ENCODE peak calls at places on chromosome 19, in seven cellular contexts. J, P, L, D, S, O and B are unnamed samples.

GRCh38 chr19:17125728-17126677 is 50.4 kb downstream of the MYO9B start:
- DNase-seq in D (no peak), J (no peak), P (no peak), O (peak), L (peak), S (no peak), B (no peak)

GRCh38 chr19:17938092-17938845 is 5.5 kb downstream of the CCDC124 start:
- DNase-seq in D (peak), O (peak), P (peak), L (peak), J (peak), S (peak), B (peak)

GRCh38 chr19:37654118-37654517 is 1.1 kb downstream of the ZFP30 start:
- DNase-seq in L (peak), O (peak), P (no peak), D (peak), J (no peak), S (no peak), B (no peak)

GRCh38 chr19:45670670-45671453 is 2.8 kb downstream of the GIPR start:
- DNase-seq in S (no peak), J (peak), L (peak), P (no peak), O (no peak), D (peak), B (peak)

GRCh38 chr19:11018179-11018578 is 57.3 kb downstream of the SMARCA4 start:
- DNase-seq in D (no peak), P (no peak), L (no peak), O (no peak), J (peak), S (no peak), B (no peak)

GRCh38 chr19:31085125-31085524 is 264.1 kb downstream of the TSHZ3 start:
- DNase-seq in P (no peak), S (no peak), O (no peak), L (no peak), J (no peak), D (no peak), B (no peak)

GRCh38 chr19:778910-779653 is 18.2 kb upstream of the PTBP1 start:
- DNase-seq in O (peak), D (peak), L (peak), S (no peak), P (no peak), J (peak), B (peak)

GRCh38 chr19:42206871-42207755 is 10.4 kb downstream of the DEDD2 start:
- DNase-seq in J (peak), D (peak), S (no peak), P (no peak), O (peak), L (peak), B (peak)

GRCh38 chr19:45717983-45718650 is 12.6 kb downstream of the FBXO46 start:
- DNase-seq in J (no peak), L (no peak), S (no peak), D (no peak), P (no peak), O (no peak), B (no peak)

GRCh38 chr19:35260694-35261304 is 8.0 kb upstream of the USF2 start:
- DNase-seq in O (no peak), L (no peak), P (no peak), S (no peak), D (no peak), J (no peak), B (no peak)

GRCh38 chr19:53960886-53961285 is 1.9 kb upstream of the CACNG8 start:
- DNase-seq in P (no peak), S (no peak), J (no peak), D (no peak), O (no peak), L (no peak), B (no peak)

GRCh38 chr19:49142866-49143335 is 12.3 kb downstream of the HRC start:
- DNase-seq in J (peak), D (peak), L (peak), O (peak), P (no peak), S (peak), B (peak)

GRCh38 chr19:35362261-35363000 is 4.2 kb downstream of the FFAR3 start:
- DNase-seq in O (no peak), S (no peak), D (no peak), P (no peak), L (no peak), J (no peak), B (no peak)

GRCh38 chr19:17873661-17874422 is 2.1 kb downstream of the SLC5A5 start:
- DNase-seq in D (no peak), J (no peak), P (no peak), L (no peak), S (no peak), O (no peak), B (peak)

GRCh38 chr19:46392252-46392801 is 21.0 kb downstream of the CCDC8 start:
- DNase-seq in S (no peak), L (peak), D (peak), J (no peak), O (no peak), P (no peak), B (no peak)

GRCh38 chr19:10565028-10565566 is 713 bp downstream of the KRI1 start:
- DNase-seq in D (peak), J (peak), P (no peak), L (peak), O (peak), S (peak), B (peak)